ENCODE peak calls at places on chromosomes 2 and 18, in ten cellular contexts. One of them, this sample, is unnamed.

GRCh38 chr18:48889115-48889941 is 61.4 kb downstream of the SMAD7 start:
- DNase-seq in left ventricle myocardium inferior: peak
- DNase-seq in GM12864: no peak
- DNase-seq in HL-60: no peak
- DNase-seq in CD8-positive, alpha-beta T cell: no peak
- DNase-seq in upper lobe of left lung: peak
- DNase-seq in choroid plexus epithelial cell: peak
- DNase-seq in endodermal cell: peak
- DNase-seq in heart left ventricle: peak
- DNase-seq in ascending aorta: peak
- DNase-seq in this sample: no peak

GRCh38 chr2:202703091-202703490 is 68.3 kb downstream of the FAM117B start:
- DNase-seq in left ventricle myocardium inferior: no peak
- DNase-seq in GM12864: no peak
- DNase-seq in HL-60: no peak
- DNase-seq in CD8-positive, alpha-beta T cell: no peak
- DNase-seq in upper lobe of left lung: no peak
- DNase-seq in choroid plexus epithelial cell: no peak
- DNase-seq in endodermal cell: no peak
- DNase-seq in heart left ventricle: no peak
- DNase-seq in ascending aorta: no peak
- DNase-seq in this sample: no peak

GRCh38 chr2:201980389-201980821 is 53.2 kb upstream of the FZD7 start:
- DNase-seq in left ventricle myocardium inferior: no peak
- DNase-seq in GM12864: peak
- DNase-seq in HL-60: no peak
- DNase-seq in CD8-positive, alpha-beta T cell: no peak
- DNase-seq in upper lobe of left lung: no peak
- DNase-seq in choroid plexus epithelial cell: no peak
- DNase-seq in endodermal cell: no peak
- DNase-seq in heart left ventricle: no peak
- DNase-seq in ascending aorta: no peak
- DNase-seq in this sample: peak

GRCh38 chr2:120656273-120656960 is 79.3 kb upstream of the GLI2 start:
- DNase-seq in left ventricle myocardium inferior: no peak
- DNase-seq in GM12864: no peak
- DNase-seq in HL-60: no peak
- DNase-seq in CD8-positive, alpha-beta T cell: no peak
- DNase-seq in upper lobe of left lung: no peak
- DNase-seq in choroid plexus epithelial cell: no peak
- DNase-seq in endodermal cell: peak
- DNase-seq in heart left ventricle: no peak
- DNase-seq in ascending aorta: no peak
- DNase-seq in this sample: no peak

GRCh38 chr2:3091696-3092095 is 285.9 kb downstream of the EIPR1 start:
- DNase-seq in left ventricle myocardium inferior: no peak
- DNase-seq in GM12864: no peak
- DNase-seq in HL-60: peak
- DNase-seq in CD8-positive, alpha-beta T cell: no peak
- DNase-seq in upper lobe of left lung: no peak
- DNase-seq in choroid plexus epithelial cell: no peak
- DNase-seq in endodermal cell: no peak
- DNase-seq in heart left ventricle: no peak
- DNase-seq in ascending aorta: no peak
- DNase-seq in this sample: no peak

GRCh38 chr18:22609642-22610041 is 191.9 kb upstream of the CTAGE1 start:
- DNase-seq in left ventricle myocardium inferior: peak
- DNase-seq in GM12864: no peak
- DNase-seq in HL-60: no peak
- DNase-seq in CD8-positive, alpha-beta T cell: no peak
- DNase-seq in upper lobe of left lung: no peak
- DNase-seq in choroid plexus epithelial cell: peak
- DNase-seq in endodermal cell: peak
- DNase-seq in heart left ventricle: peak
- DNase-seq in ascending aorta: peak
- DNase-seq in this sample: no peak

GRCh38 chr2:216315817-216316603 is 56.3 kb downstream of the MARCHF4 start:
- DNase-seq in left ventricle myocardium inferior: no peak
- DNase-seq in GM12864: no peak
- DNase-seq in HL-60: no peak
- DNase-seq in CD8-positive, alpha-beta T cell: no peak
- DNase-seq in upper lobe of left lung: peak
- DNase-seq in choroid plexus epithelial cell: peak
- DNase-seq in endodermal cell: peak
- DNase-seq in heart left ventricle: no peak
- DNase-seq in ascending aorta: no peak
- DNase-seq in this sample: no peak

GRCh38 chr2:151289972-151290335 is 486 bp upstream of the NMI start:
- DNase-seq in left ventricle myocardium inferior: peak
- DNase-seq in GM12864: no peak
- DNase-seq in HL-60: peak
- DNase-seq in CD8-positive, alpha-beta T cell: peak
- DNase-seq in upper lobe of left lung: no peak
- DNase-seq in choroid plexus epithelial cell: no peak
- DNase-seq in endodermal cell: no peak
- DNase-seq in heart left ventricle: no peak
- DNase-seq in ascending aorta: no peak
- DNase-seq in this sample: no peak

GRCh38 chr2:66269166-66269565 is 165.8 kb upstream of the MEIS1 start:
- DNase-seq in left ventricle myocardium inferior: no peak
- DNase-seq in GM12864: no peak
- DNase-seq in HL-60: no peak
- DNase-seq in CD8-positive, alpha-beta T cell: no peak
- DNase-seq in upper lobe of left lung: no peak
- DNase-seq in choroid plexus epithelial cell: no peak
- DNase-seq in endodermal cell: no peak
- DNase-seq in heart left ventricle: no peak
- DNase-seq in ascending aorta: no peak
- DNase-seq in this sample: no peak

GRCh38 chr18:39173022-39173421 is 1607.4 kb upstream of the CELF4 start:
- DNase-seq in left ventricle myocardium inferior: no peak
- DNase-seq in GM12864: no peak
- DNase-seq in HL-60: no peak
- DNase-seq in CD8-positive, alpha-beta T cell: no peak
- DNase-seq in upper lobe of left lung: no peak
- DNase-seq in choroid plexus epithelial cell: no peak
- DNase-seq in endodermal cell: peak
- DNase-seq in heart left ventricle: no peak
- DNase-seq in ascending aorta: no peak
- DNase-seq in this sample: no peak

GRCh38 chr2:149827585-149828156 is 240.1 kb upstream of the MMADHC start:
- DNase-seq in left ventricle myocardium inferior: no peak
- DNase-seq in GM12864: no peak
- DNase-seq in HL-60: no peak
- DNase-seq in CD8-positive, alpha-beta T cell: no peak
- DNase-seq in upper lobe of left lung: no peak
- DNase-seq in choroid plexus epithelial cell: peak
- DNase-seq in endodermal cell: no peak
- DNase-seq in heart left ventricle: no peak
- DNase-seq in ascending aorta: no peak
- DNase-seq in this sample: no peak

GRCh38 chr18:903703-904102 is 968 bp upstream of the ADCYAP1 start:
- DNase-seq in left ventricle myocardium inferior: peak
- DNase-seq in GM12864: no peak
- DNase-seq in HL-60: peak
- DNase-seq in CD8-positive, alpha-beta T cell: no peak
- DNase-seq in upper lobe of left lung: peak
- DNase-seq in choroid plexus epithelial cell: peak
- DNase-seq in endodermal cell: peak
- DNase-seq in heart left ventricle: peak
- DNase-seq in ascending aorta: no peak
- DNase-seq in this sample: peak

GRCh38 chr2:232418466-232419244 is 12.0 kb downstream of the ALPG start:
- DNase-seq in left ventricle myocardium inferior: no peak
- DNase-seq in GM12864: no peak
- DNase-seq in HL-60: peak
- DNase-seq in CD8-positive, alpha-beta T cell: no peak
- DNase-seq in upper lobe of left lung: peak
- DNase-seq in choroid plexus epithelial cell: peak
- DNase-seq in endodermal cell: peak
- DNase-seq in heart left ventricle: no peak
- DNase-seq in ascending aorta: no peak
- DNase-seq in this sample: no peak

GRCh38 chr18:54713386-54713785 is 114.9 kb upstream of the RAB27B start:
- DNase-seq in left ventricle myocardium inferior: no peak
- DNase-seq in GM12864: no peak
- DNase-seq in HL-60: no peak
- DNase-seq in CD8-positive, alpha-beta T cell: no peak
- DNase-seq in upper lobe of left lung: no peak
- DNase-seq in choroid plexus epithelial cell: no peak
- DNase-seq in endodermal cell: no peak
- DNase-seq in heart left ventricle: no peak
- DNase-seq in ascending aorta: no peak
- DNase-seq in this sample: no peak

GRCh38 chr2:197952540-197953202 is 148.3 kb downstream of the PLCL1 start:
- DNase-seq in left ventricle myocardium inferior: no peak
- DNase-seq in GM12864: no peak
- DNase-seq in HL-60: no peak
- DNase-seq in CD8-positive, alpha-beta T cell: no peak
- DNase-seq in upper lobe of left lung: no peak
- DNase-seq in choroid plexus epithelial cell: peak
- DNase-seq in endodermal cell: no peak
- DNase-seq in heart left ventricle: no peak
- DNase-seq in ascending aorta: no peak
- DNase-seq in this sample: peak

GRCh38 chr2:236167297-236168109 is 683 bp downstream of the GBX2 start:
- DNase-seq in left ventricle myocardium inferior: no peak
- DNase-seq in GM12864: no peak
- DNase-seq in HL-60: no peak
- DNase-seq in CD8-positive, alpha-beta T cell: no peak
- DNase-seq in upper lobe of left lung: peak
- DNase-seq in choroid plexus epithelial cell: peak
- DNase-seq in endodermal cell: peak
- DNase-seq in heart left ventricle: peak
- DNase-seq in ascending aorta: no peak
- DNase-seq in this sample: no peak
- H3K4me3 ChIP-seq in left ventricle myocardium inferior: peak
- H3K4me3 ChIP-seq in GM12864: no peak
- H3K4me3 ChIP-seq in HL-60: no peak
- H3K4me3 ChIP-seq in CD8-positive, alpha-beta T cell: no peak
- H3K4me3 ChIP-seq in upper lobe of left lung: peak
- H3K4me3 ChIP-seq in choroid plexus epithelial cell: peak
- H3K4me3 ChIP-seq in endodermal cell: peak
- H3K4me3 ChIP-seq in heart left ventricle: peak
- H3K4me3 ChIP-seq in ascending aorta: peak
- H3K4me3 ChIP-seq in this sample: no peak

DNA sequence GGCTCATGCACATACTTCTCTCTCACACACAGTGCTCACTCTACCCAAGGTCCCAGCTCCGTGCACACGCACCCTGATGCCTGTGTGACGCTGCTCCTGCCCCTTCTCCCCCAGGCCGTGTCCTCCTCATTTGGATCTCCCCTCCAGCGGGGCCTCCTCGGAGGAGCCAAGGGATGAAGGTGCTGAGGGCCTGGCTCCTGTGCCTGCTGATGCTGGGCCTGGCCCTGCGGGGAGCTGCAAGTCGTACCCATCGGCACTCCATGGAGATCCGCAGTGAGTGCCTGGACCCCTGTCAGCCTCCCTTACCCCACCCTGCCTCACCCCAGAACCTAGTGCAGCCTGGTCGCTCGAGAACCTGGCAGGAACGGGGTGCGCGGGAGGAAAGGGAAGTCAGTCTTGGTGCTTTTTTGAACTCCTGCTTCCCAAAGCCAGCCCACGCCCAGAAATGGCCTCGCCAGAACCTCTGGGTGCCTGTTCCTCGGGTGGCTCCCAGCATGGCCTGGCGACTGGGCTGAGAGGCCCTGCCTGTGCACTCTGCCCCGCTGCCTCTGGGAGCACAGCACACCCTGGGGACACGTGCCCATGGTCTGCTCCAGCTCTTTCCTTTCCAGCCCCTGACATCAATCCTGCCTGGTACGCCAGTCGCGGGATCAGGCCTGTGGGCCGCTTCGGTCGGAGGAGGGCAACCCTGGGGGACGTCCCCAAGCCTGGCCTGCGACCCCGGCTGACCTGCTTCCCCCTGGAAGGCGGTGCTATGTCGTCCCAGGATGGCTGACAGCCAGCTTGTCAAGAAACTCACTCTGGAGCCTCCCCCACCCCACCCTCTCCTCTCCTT is at the start of gene PRLH:
- DNase-seq in left ventricle myocardium inferior: no peak
- DNase-seq in GM12864: no peak
- DNase-seq in HL-60: no peak
- DNase-seq in CD8-positive, alpha-beta T cell: no peak
- DNase-seq in upper lobe of left lung: no peak
- DNase-seq in choroid plexus epithelial cell: no peak
- DNase-seq in endodermal cell: no peak
- DNase-seq in heart left ventricle: no peak
- DNase-seq in ascending aorta: no peak
- DNase-seq in this sample: no peak
- TF ChIP-seq CTCF in left ventricle myocardium inferior: no peak
- TF ChIP-seq CTCF in GM12864: no peak
- TF ChIP-seq CTCF in HL-60: no peak
- TF ChIP-seq CTCF in CD8-positive, alpha-beta T cell: no peak
- TF ChIP-seq CTCF in upper lobe of left lung: no peak
- TF ChIP-seq CTCF in choroid plexus epithelial cell: no peak
- TF ChIP-seq CTCF in endodermal cell: no peak
- TF ChIP-seq CTCF in heart left ventricle: no peak
- TF ChIP-seq CTCF in ascending aorta: no peak
- TF ChIP-seq CTCF in this sample: no peak

GRCh38 chr18:10304853-10305252 is 149.6 kb upstream of the APCDD1 start:
- DNase-seq in left ventricle myocardium inferior: no peak
- DNase-seq in GM12864: no peak
- DNase-seq in HL-60: no peak
- DNase-seq in CD8-positive, alpha-beta T cell: no peak
- DNase-seq in upper lobe of left lung: no peak
- DNase-seq in choroid plexus epithelial cell: peak
- DNase-seq in endodermal cell: no peak
- DNase-seq in heart left ventricle: no peak
- DNase-seq in ascending aorta: no peak
- DNase-seq in this sample: no peak
- H3K4me3 ChIP-seq in left ventricle myocardium inferior: no peak
- H3K4me3 ChIP-seq in GM12864: no peak
- H3K4me3 ChIP-seq in HL-60: no peak
- H3K4me3 ChIP-seq in CD8-positive, alpha-beta T cell: no peak
- H3K4me3 ChIP-seq in upper lobe of left lung: no peak
- H3K4me3 ChIP-seq in choroid plexus epithelial cell: no peak
- H3K4me3 ChIP-seq in endodermal cell: no peak
- H3K4me3 ChIP-seq in heart left ventricle: no peak
- H3K4me3 ChIP-seq in ascending aorta: no peak
- H3K4me3 ChIP-seq in this sample: no peak

DNA sequence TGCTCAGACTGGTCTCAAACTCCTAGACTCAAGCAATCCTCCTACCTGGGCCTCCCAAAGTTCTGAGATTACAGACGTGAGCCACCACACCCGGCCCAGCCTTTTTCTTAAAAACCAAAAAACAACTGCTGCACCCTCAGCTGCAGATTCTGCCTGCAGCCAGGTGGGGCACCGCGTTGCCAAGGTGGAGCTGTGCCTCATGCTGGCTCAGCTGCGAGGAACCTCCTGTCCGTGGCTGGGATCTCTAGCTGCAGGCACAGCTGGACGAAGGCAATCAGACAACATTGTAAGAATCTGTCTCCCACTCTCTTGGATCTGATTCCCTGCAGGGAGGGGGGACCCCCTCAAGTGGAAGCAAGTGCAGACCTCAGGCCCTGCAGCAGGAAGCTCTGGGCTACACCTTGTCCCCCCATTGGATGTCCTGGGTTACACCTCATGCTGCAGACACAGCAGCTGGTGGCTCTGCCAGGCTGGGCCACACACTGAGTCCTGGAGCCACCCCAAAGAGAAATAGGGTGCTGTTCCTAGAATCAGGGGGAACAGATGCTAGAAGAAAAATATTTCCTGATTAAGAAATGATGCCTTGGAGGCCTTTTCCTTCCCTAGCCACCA is 24.1 kb downstream of the CIDEA start:
- DNase-seq in left ventricle myocardium inferior: no peak
- DNase-seq in GM12864: no peak
- DNase-seq in HL-60: no peak
- DNase-seq in CD8-positive, alpha-beta T cell: no peak
- DNase-seq in upper lobe of left lung: no peak
- DNase-seq in choroid plexus epithelial cell: no peak
- DNase-seq in endodermal cell: peak
- DNase-seq in heart left ventricle: peak
- DNase-seq in ascending aorta: no peak
- DNase-seq in this sample: peak
- TF ChIP-seq CTCF in left ventricle myocardium inferior: no peak
- TF ChIP-seq CTCF in GM12864: peak
- TF ChIP-seq CTCF in HL-60: no peak
- TF ChIP-seq CTCF in CD8-positive, alpha-beta T cell: no peak
- TF ChIP-seq CTCF in upper lobe of left lung: no peak
- TF ChIP-seq CTCF in choroid plexus epithelial cell: peak
- TF ChIP-seq CTCF in endodermal cell: peak
- TF ChIP-seq CTCF in heart left ventricle: no peak
- TF ChIP-seq CTCF in ascending aorta: no peak
- TF ChIP-seq CTCF in this sample: no peak